ENCODE peak calls at places on chromosomes 2 and 18, in four cellular contexts. A, F, S and D are unnamed samples.
A peak's percentile ranks its signal among the peaks of the same experiment; 100 is the strongest.

GRCh38 chr2:172270278-172271079 is 156.9 kb upstream of the ITGA6 start:
- DNase-seq in A (no peak), S (no peak), F (peak; percentile 87), D (no peak)

GRCh38 chr2:240733803-240734495 is 42.3 kb downstream of the AQP12A start:
- DNase-seq in F (no peak), S (no peak), A (no peak), D (no peak)

GRCh38 chr2:61419129-61419528 is 51.8 kb downstream of the USP34 start:
- DNase-seq in F (no peak), A (no peak), S (no peak), D (no peak)

GRCh38 chr2:127859712-127860085 is 1.7 kb upstream of the POLR2D start:
- DNase-seq in F (peak; percentile 94), S (no peak), A (peak; percentile 31), D (no peak)

GRCh38 chr18:57086163-57086562 is 60.7 kb upstream of the BOD1L2 start:
- DNase-seq in F (peak; percentile 24), S (no peak), A (no peak), D (no peak)

GRCh38 chr2:161381581-161381980 is 34.5 kb upstream of the TBR1 start:
- DNase-seq in S (no peak), F (no peak), A (no peak), D (no peak)

GRCh38 chr2:9952856-9953503 is 1.5 kb downstream of the GRHL1 start:
- DNase-seq in A (no peak), F (no peak), S (no peak), D (no peak)

GRCh38 chr2:10620481-10620880 is 69.3 kb downstream of the NOL10 start:
- DNase-seq in F (no peak), A (peak; percentile 6), S (peak; percentile 71), D (peak; percentile 73)

GRCh38 chr18:12041561-12041960 is 52.1 kb upstream of the ANKRD62 start:
- DNase-seq in A (no peak), F (no peak), S (peak; percentile 91), D (peak; percentile 65)

DNA sequence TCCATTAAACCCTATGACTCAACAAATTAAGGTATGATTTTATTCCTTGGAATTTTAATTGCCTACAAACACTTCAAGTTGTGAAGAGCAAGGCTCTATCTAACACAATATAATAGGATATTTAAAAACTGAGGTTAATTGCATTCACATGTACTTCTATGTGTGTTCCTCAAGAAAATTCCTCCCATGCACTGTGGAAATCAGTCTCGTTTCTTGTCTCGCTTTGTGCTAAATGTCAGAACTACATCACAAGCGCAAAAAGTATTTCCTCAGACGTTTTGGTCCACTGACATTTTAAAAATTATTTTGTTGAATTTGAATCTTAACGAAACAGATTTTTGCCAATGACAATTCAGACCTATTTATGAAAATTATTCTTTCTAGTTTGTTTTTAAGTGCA is 109.5 kb upstream of the UNC80 start:
- DNase-seq in S (no peak), A (no peak), F (no peak), D (no peak)
- TF ChIP-seq CTCF in S (no peak), A (no peak), F (no peak), D (no peak)

GRCh38 chr2:64330691-64331429 is 123.1 kb upstream of the LGALSL start:
- DNase-seq in A (peak; percentile 35), F (peak; percentile 93), S (peak; percentile 94), D (peak; percentile 46)
- H3K4me3 ChIP-seq in A (no peak overlapping the region), F (no peak overlapping the region), S (peak overlapping the region; percentile 49), D (peak overlapping the region; percentile 52)

GRCh38 chr2:25957743-25958142 is 24.6 kb downstream of the KIF3C start:
- DNase-seq in S (no peak), F (no peak), A (no peak), D (no peak)

GRCh38 chr2:25954199-25954752 is 28.0 kb downstream of the KIF3C start:
- DNase-seq in A (no peak), S (no peak), F (peak; percentile 74), D (no peak)

GRCh38 chr2:25960396-25960795 is 21.9 kb downstream of the KIF3C start:
- DNase-seq in F (no peak), S (no peak), A (no peak), D (no peak)

GRCh38 chr2:25955036-25955435 is 27.3 kb downstream of the KIF3C start:
- DNase-seq in S (no peak), F (no peak), A (no peak), D (no peak)

GRCh38 chr2:25955869-25956535 is 26.3 kb downstream of the KIF3C start:
- DNase-seq in A (no peak), F (no peak), S (no peak), D (no peak)
- TF ChIP-seq CTCF in A (peak; percentile 34), F (peak; percentile 59), S (no peak), D (no peak)

GRCh38 chr2:8817219-8817618 is 20.2 kb downstream of the KIDINS220 start:
- DNase-seq in S (no peak), A (no peak), F (no peak), D (no peak)

GRCh38 chr2:8822218-8822617 is 15.2 kb downstream of the KIDINS220 start:
- DNase-seq in A (no peak), F (no peak), S (peak; percentile 58), D (no peak)

GRCh38 chr2:8819194-8819593 is 18.2 kb downstream of the KIDINS220 start:
- DNase-seq in A (no peak), S (peak; percentile 25), F (no peak), D (no peak)

GRCh38 chr2:8819948-8820347 is 17.5 kb downstream of the KIDINS220 start:
- DNase-seq in S (no peak), A (no peak), F (no peak), D (no peak)

DNA sequence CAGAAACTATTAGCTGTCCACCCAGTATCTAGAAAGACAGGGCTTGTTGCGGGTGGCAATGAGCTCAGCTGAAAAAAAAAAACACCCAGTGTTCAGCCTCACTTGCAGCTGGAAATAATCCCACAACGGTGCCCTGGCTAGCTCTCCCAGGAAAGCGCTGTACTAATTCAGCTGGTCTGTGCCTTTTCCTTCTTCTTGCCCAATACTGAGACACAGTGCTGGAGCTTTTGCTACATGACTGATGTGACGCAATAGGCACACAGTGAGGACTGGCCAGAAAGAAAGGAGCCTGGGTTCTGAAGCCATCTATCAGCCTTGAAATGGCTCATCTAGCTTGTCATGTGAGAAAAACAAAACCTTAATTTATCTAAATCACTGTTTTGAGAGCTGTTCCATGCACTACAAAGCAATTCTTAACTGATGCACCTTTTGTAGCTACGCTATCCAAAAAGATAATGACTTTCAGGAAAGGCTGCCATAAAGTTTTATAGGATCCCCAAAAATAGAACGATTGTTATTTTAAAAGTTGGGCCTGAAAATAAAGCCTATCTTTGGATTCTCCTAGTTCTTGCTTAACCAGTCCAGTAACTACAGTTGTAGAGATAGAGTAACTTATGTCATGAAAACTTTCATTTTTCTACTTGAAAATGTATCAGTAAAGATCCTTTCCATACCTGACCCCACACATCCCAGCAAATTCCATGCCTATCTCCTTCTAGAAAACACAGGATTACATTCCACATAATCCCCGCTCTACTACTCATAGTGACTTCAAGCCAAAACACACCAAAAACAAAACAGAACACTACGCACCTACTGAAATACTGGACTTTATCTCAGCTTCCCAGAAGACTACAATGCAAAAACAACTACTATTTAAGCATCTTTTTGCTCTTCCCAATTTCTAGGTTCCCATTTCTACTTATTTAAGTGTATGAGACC is 15.9 kb downstream of the KIDINS220 start:
- DNase-seq in A (no peak), S (peak; percentile 88), F (no peak), D (peak; percentile 21)
- H3K4me3 ChIP-seq in A (no peak overlapping the region), S (no peak overlapping the region), F (no peak overlapping the region), D (no peak overlapping the region)

DNA sequence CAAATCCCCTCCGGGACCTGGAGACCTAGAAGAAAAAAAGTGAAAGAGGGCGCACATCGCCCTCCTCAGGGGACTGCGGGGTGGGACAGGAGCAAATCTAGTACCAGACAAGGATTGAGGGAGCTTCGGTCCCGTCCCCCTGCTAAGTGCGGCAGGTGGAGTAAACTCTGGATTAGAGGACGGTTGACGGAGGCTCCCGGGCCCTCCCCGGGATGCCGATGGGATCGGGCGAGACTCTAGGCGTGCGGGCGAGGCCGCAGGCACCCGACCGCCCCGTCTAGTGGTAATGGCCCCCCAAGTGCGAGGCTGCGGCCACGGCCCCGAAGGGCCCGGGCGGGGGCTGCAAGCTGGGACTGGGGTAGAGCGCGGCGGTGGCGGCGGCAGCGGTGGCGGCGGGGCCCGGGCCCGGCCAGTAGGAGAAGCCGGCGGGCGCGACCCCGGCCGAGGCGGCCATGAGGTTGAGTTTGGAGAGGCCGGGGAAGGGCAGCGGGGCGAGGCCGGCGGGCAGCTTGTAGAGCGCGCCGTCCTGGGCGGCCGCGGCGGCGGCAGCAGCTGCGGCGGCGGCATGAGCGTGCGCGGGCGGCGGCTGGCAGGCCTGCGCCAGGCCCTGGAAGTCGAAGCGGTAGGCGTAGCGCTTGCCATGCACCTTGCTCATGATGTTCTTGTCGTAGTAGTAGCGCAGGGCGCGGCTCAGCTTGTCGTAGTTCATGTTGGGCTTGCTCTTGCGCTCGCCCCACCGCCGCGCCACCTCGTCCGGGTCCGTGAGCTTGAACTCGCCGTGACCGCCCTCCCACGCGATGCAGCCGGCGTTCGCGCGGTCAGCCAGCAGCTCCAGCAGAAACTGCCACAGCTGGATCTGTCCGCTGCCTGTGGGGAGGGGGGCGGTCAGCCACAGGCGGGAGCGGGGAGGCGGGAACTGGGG is 3.3 kb downstream of the FEV start:
- DNase-seq in F (peak; percentile 81), A (no peak), S (no peak), D (no peak)
- TF ChIP-seq CTCF in F (peak; percentile 54), A (no peak), S (no peak), D (no peak)

GRCh38 chr2:41701231-41701630 is 346.6 kb upstream of the PKDCC start:
- DNase-seq in S (no peak), A (no peak), F (no peak), D (no peak)

GRCh38 chr2:41695714-41696113 is 352.1 kb upstream of the PKDCC start:
- DNase-seq in A (no peak), S (no peak), F (no peak), D (no peak)

GRCh38 chr2:41703123-41703522 is 344.7 kb upstream of the PKDCC start:
- DNase-seq in F (no peak), S (no peak), A (no peak), D (no peak)

GRCh38 chr2:41697389-41697788 is 350.4 kb upstream of the PKDCC start:
- DNase-seq in A (no peak), S (no peak), F (no peak), D (no peak)

DNA sequence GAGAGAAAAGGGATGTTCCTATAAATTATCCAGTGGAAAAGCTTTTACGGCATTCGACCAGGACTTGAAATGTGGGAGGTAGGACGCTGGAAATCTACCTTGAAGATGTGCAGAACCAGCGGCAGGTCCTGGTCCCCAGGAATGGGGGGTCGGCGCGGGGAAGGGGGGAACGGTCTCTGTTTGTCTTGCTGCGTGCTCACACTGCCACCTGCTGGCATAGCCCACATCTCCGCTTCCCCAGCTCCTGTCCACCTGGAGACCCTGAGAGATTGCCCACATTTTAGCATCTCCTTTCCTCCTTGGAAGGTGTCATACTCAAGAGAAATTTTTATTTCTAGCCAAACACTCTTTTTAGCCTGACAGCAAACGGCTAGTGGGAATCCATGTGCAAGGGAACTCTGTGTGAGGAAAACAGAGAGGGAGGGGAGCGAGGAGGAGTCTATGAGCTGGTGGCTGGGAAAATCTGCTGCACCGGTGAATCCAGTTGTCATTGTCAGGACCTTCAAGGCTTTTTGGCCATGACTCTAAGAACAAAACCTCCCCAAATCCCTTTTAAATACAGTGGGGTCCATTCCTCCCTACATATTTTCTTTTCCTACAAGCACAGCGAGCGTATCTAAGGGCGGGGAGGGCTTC is 348.9 kb upstream of the PKDCC start:
- DNase-seq in A (no peak), F (peak; percentile 87), S (peak; percentile 17), D (no peak)
- H3K4me3 ChIP-seq in A (no peak overlapping the region), F (no peak overlapping the region), S (no peak overlapping the region), D (no peak overlapping the region)